ENCODE peak calls at places on chromosomes 1 and 21, in ten cellular contexts. V is heart right ventricle, B is WERI-Rb-1, M is mammary epithelial cell, J is pancreas, F is Panc1, I is A673, P is body of pancreas, R is transverse colon, Q is stomach. D is an unnamed sample.

GRCh38 chr1:150295476-150295875 is 1.8 kb downstream of the MRPS21 start:
- DNase-seq in V (no peak), B (no peak), M (no peak), J (no peak), F (no peak), I (no peak), P (no peak), R (no peak), Q (no peak), D (no peak)

GRCh38 chr1:93362237-93362636 is 16.5 kb downstream of the DR1 start:
- DNase-seq in V (no peak), B (no peak), M (no peak), J (no peak), F (no peak), I (no peak), P (no peak), R (no peak), Q (no peak), D (no peak)

GRCh38 chr1:39272027-39272790 is 67.7 kb downstream of the MACF1 start:
- DNase-seq in V (peak), B (no peak), M (no peak), J (peak), F (no peak), I (no peak), P (peak), R (peak), Q (no peak), D (no peak)

GRCh38 chr21:32257952-32258785 is 20.7 kb downstream of the MIS18A start:
- DNase-seq in V (peak), B (peak), M (peak), J (peak), F (peak), I (peak), P (peak), R (peak), Q (peak), D (peak)

GRCh38 chr1:235336903-235337302 is 8.5 kb downstream of the GGPS1 start:
- DNase-seq in V (peak), B (no peak), M (no peak), J (no peak), F (no peak), I (no peak), P (no peak), R (no peak), Q (peak), D (no peak)

GRCh38 chr1:58774027-58774426 is 9.8 kb downstream of the JUN start:
- DNase-seq in V (no peak), B (no peak), M (no peak), J (no peak), F (no peak), I (no peak), P (no peak), R (no peak), Q (no peak), D (no peak)

GRCh38 chr1:27934818-27935549 is at the start of gene SMPDL3B:
- DNase-seq in V (no peak), B (peak), M (peak), J (peak), F (no peak), I (no peak), P (peak), R (peak), Q (peak), D (peak)

GRCh38 chr1:238060046-238060445 is 169.3 kb upstream of the ZP4 start:
- DNase-seq in V (no peak), B (no peak), M (no peak), J (no peak), F (no peak), I (no peak), P (no peak), R (no peak), Q (no peak), D (no peak)

GRCh38 chr1:169588785-169589485 is 2.7 kb upstream of the F5 start:
- DNase-seq in V (no peak), B (no peak), M (peak), J (no peak), F (no peak), I (no peak), P (no peak), R (no peak), Q (no peak), D (no peak)

GRCh38 chr21:41876396-41876795 is 2.7 kb downstream of the PRDM15 start:
- DNase-seq in V (no peak), B (no peak), M (no peak), J (no peak), F (no peak), I (no peak), P (no peak), R (no peak), Q (no peak), D (no peak)

GRCh38 chr21:41878831-41879189 is 334 bp downstream of the PRDM15 start:
- DNase-seq in V (peak), B (peak), M (peak), J (peak), F (no peak), I (peak), P (peak), R (peak), Q (peak), D (peak)

GRCh38 chr21:41877901-41878830 is 978 bp downstream of the PRDM15 start:
- DNase-seq in V (no peak), B (peak), M (peak), J (peak), F (no peak), I (peak), P (peak), R (peak), Q (peak), D (no peak)

GRCh38 chr21:41875086-41875485 is 4.1 kb downstream of the PRDM15 start:
- DNase-seq in V (no peak), B (no peak), M (no peak), J (no peak), F (no peak), I (no peak), P (no peak), R (no peak), Q (no peak), D (no peak)

GRCh38 chr21:41876928-41877652 is 2.1 kb downstream of the PRDM15 start:
- DNase-seq in V (no peak), B (no peak), M (no peak), J (no peak), F (no peak), I (no peak), P (no peak), R (no peak), Q (no peak), D (no peak)
- TF ChIP-seq CTCF in V (no peak), B (no peak), M (no peak), J (no peak), F (no peak), I (no peak), P (no peak), R (no peak), Q (no peak), D (no peak)

GRCh38 chr21:35048183-35048601 is 910 bp downstream of the RUNX1 start:
- DNase-seq in V (no peak), B (no peak), M (peak), J (no peak), F (no peak), I (no peak), P (no peak), R (no peak), Q (no peak), D (peak)

GRCh38 chr21:35052786-35053185 is 3.7 kb upstream of the RUNX1 start:
- DNase-seq in V (no peak), B (no peak), M (no peak), J (no peak), F (no peak), I (no peak), P (no peak), R (no peak), Q (no peak), D (no peak)

GRCh38 chr21:35048706-35049617 is at the start of gene RUNX1:
- DNase-seq in V (peak), B (no peak), M (peak), J (no peak), F (no peak), I (no peak), P (no peak), R (peak), Q (peak), D (peak)

GRCh38 chr21:35051287-35051818 is 2.3 kb upstream of the RUNX1 start:
- DNase-seq in V (peak), B (peak), M (peak), J (peak), F (no peak), I (peak), P (peak), R (peak), Q (peak), D (peak)

DNA sequence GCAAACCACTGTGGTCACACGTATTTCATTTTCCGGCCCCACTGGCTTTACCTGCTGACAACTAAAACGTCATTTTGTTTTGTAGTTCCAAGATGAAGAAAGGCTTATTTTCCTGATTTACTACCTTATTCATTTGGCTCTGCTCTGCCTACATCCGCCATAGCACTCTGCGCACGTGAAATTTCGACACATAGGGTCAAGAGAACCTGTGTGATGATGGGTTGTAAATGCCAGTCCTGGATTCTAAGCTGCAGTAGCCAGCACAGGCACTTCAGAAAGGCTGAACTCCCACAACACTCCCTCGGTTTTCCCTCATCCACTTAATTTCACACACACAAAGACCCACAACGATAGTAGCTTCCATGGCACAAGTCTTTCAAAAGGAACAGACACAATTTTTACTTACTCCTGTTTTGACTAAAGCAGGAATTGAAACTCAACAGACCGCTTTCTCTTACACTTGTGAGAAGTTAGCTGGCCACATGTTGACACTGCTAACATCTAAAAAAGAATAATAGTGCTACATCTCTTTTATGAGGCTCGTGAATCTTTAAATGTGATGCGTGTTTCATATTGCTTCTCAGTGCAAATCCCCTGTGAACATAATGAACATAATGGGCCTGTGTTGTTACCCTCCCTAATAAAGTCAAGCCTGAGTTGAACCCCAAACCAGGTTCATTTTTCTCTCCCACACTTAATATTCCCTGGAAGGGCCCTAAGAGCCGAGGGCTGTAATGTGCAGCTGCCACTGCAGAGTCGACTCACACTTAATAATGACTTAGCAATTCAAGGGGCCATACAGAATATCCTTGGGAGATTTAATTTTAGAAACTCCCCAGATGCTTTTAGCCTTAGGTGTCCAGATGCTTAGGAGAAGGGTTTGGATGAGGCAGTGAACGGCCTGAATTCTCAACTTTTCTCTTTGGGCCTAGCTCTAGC is 1.5 kb upstream of the RUNX1 start:
- DNase-seq in V (no peak), B (no peak), M (peak), J (no peak), F (no peak), I (no peak), P (no peak), R (no peak), Q (no peak), D (no peak)
- H3K27ac ChIP-seq in V (peak), B (no peak), M (no peak), J (no peak), F (peak), I (no peak), P (peak), R (peak), Q (peak), D (no peak)

DNA sequence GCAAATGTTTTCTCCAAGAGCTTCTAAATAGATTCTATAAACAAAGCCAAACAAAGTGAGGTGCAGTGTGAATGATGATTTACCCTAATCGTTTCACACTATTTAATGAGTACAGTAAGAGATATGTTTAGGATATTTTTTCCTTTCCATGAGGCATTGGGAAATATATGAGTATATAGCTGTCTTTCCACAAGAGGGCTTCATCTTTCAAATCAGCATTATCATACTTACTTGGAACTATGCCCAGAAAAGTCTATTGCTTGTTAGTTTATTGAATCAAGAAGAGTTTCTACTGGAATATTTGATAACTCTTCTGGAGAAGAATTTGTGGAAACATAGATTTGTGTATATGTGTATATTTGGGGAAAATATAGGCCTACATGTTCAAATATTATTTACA is 277.1 kb upstream of the BRINP3 start:
- DNase-seq in V (no peak), B (no peak), M (peak), J (no peak), F (no peak), I (peak), P (no peak), R (no peak), Q (no peak), D (no peak)
- TF ChIP-seq CTCF in V (no peak), B (no peak), M (peak), J (no peak), F (no peak), I (peak), P (no peak), R (no peak), Q (no peak), D (no peak)

GRCh38 chr1:45769261-45769932 is 18.9 kb upstream of the IPP start:
- DNase-seq in V (no peak), B (no peak), M (peak), J (no peak), F (no peak), I (no peak), P (no peak), R (no peak), Q (no peak), D (no peak)
- H3K27ac ChIP-seq in V (no peak), B (no peak), M (no peak), J (no peak), F (no peak), I (no peak), P (no peak), R (no peak), Q (no peak), D (no peak)

GRCh38 chr1:223549740-223550139 is 115.8 kb downstream of the CAPN8 start:
- DNase-seq in V (no peak), B (no peak), M (no peak), J (no peak), F (no peak), I (no peak), P (no peak), R (no peak), Q (no peak), D (no peak)
- TF ChIP-seq CTCF in V (no peak), B (no peak), M (no peak), J (no peak), F (no peak), I (no peak), P (no peak), R (no peak), Q (no peak), D (no peak)

GRCh38 chr1:8854270-8854669 is 24.2 kb downstream of the ENO1 start:
- DNase-seq in V (no peak), B (no peak), M (no peak), J (no peak), F (no peak), I (no peak), P (no peak), R (no peak), Q (no peak), D (no peak)
- H3K27ac ChIP-seq in V (no peak), B (no peak), M (no peak), J (no peak), F (peak), I (no peak), P (no peak), R (no peak), Q (no peak), D (no peak)

DNA sequence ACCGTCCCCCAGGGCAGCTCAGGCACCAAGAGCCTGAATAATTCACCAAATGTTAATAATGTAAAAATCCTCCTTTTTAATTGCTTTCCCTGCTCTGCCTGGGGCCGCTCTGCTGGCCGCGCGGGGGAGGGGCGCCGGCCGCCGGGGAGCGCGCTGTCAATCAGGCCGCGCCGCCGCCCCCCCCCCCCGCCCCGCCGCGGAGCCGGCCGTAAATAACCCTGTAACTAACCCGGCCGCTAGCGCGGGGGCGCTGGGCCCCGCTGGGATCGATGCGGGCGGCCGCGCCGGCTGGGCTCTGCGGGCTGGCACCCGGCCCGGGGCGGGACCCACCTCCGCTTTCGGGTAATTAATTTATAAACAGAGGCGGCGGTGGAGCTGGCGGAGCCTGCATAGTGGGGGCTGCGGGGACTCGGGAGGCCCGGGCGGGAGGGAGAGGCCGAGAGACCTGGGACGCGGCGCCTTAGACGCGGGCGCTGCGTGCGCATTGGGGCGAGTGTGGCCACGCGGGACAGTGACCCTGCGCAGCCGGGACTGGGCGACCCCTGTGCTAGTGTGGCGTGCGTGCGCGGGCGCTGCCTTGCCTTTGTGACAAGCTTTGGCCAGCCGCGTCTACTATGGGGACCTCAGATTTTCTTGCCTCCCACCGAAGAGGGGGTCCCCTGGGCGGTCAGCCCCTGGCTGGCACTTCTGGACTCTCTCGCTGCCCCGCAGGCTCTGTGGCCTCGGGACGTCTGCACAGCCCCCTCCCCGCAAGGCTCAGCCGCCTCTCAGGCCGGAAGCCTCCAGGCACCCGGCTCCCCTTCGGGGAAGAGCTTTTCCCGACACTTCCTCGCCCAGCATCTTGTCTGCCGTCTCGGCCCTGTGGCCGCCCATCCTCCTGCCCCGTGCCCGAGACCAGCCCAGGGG is 16.7 kb downstream of the SAMD11 start:
- DNase-seq in V (peak), B (peak), M (no peak), J (peak), F (no peak), I (peak), P (peak), R (peak), Q (peak), D (no peak)
- TF ChIP-seq CTCF in V (peak), B (no peak), M (no peak), J (no peak), F (peak), I (no peak), P (no peak), R (no peak), Q (no peak), D (no peak)

GRCh38 chr1:154559496-154559950 is 1.1 kb upstream of the UBE2Q1 start:
- DNase-seq in V (peak), B (peak), M (peak), J (peak), F (peak), I (peak), P (peak), R (peak), Q (peak), D (peak)

GRCh38 chr1:154556422-154556821 is 2.0 kb downstream of the UBE2Q1 start:
- DNase-seq in V (no peak), B (no peak), M (no peak), J (no peak), F (no peak), I (no peak), P (peak), R (no peak), Q (no peak), D (no peak)

GRCh38 chr1:154558610-154559495 is at the start of gene UBE2Q1:
- DNase-seq in V (peak), B (peak), M (peak), J (peak), F (peak), I (peak), P (peak), R (peak), Q (peak), D (peak)

GRCh38 chr1:154557248-154557938 is 1.1 kb downstream of the UBE2Q1 start:
- DNase-seq in V (no peak), B (no peak), M (peak), J (no peak), F (no peak), I (no peak), P (no peak), R (no peak), Q (no peak), D (no peak)

DNA sequence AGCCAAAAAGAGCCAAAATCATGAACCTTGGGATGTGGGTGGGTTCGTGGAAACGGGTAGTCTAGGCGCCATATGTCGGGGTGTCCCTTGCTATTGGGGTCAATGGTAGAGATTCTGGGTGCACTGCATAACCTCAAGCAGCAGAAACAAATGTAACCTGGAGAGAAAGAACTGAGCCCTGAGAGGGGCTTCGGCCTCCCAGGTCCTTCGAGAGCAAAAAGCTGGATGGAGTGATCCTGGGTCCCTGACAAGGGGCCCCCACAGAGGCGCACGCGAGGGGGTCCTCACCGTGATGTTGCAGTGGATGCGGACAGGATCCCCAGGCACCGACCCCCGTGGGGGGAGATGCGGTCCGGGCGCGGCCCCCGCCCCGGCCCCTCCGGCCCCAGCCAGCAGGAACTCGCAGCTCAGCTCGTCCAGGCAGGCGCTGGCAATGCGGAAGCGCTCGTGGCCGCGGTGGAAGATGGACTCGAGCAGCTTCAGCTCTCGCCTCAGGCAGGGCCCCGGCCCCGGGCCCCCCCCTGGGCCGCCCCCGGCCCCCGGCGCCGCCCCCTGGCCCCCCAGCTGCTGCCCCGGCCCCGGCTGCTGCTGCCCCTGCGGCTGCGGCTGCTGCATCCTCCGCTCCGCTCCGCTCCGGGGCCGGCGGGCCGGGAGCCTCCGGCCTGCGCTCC is 388 bp downstream of the UBE2Q1 start:
- DNase-seq in V (peak), B (peak), M (no peak), J (peak), F (no peak), I (no peak), P (peak), R (peak), Q (peak), D (peak)
- H3K27ac ChIP-seq in V (peak), B (peak), M (peak), J (peak), F (peak), I (peak), P (peak), R (peak), Q (peak), D (peak)

GRCh38 chr1:175163702-175164101 is 28.9 kb downstream of the KIAA0040 start:
- DNase-seq in V (no peak), B (no peak), M (no peak), J (no peak), F (no peak), I (no peak), P (no peak), R (no peak), Q (no peak), D (no peak)
- TF ChIP-seq CTCF in V (no peak), B (peak), M (no peak), J (no peak), F (no peak), I (no peak), P (no peak), R (no peak), Q (no peak), D (no peak)

D was measured in lung.